ENCODE peak calls at places on chromosomes 1 and 21, in ten cellular contexts. I is pancreas, K is K562, Q is epithelial cell of esophagus, W is fibroblast of mammary gland, D is heart right ventricle, N is breast epithelium, E is astrocyte of the spinal cord, C is dorsolateral prefrontal cortex, O is foreskin fibroblast. S is an unnamed sample.

GRCh38 chr1:67646145-67647035 is 38.6 kb upstream of the GADD45A start:
- DNase-seq in C (no peak), K (peak), O (no peak), I (no peak), D (peak), N (no peak), E (peak), W (peak), Q (no peak), S (peak)

GRCh38 chr1:15362096-15362736 is 47.5 kb upstream of the EFHD2 start:
- DNase-seq in W (no peak), Q (no peak), E (no peak), D (no peak), N (no peak), O (no peak), C (no peak), I (no peak), K (no peak), S (no peak)

GRCh38 chr1:24619376-24619775 is 23.7 kb upstream of the SRRM1 start:
- DNase-seq in K (no peak), W (no peak), I (no peak), D (no peak), E (no peak), C (peak), O (no peak), N (no peak), Q (no peak), S (no peak)

GRCh38 chr1:89831462-89832113 is 10.8 kb downstream of the LRRC8D start:
- DNase-seq in W (no peak), O (no peak), I (no peak), N (no peak), K (no peak), D (no peak), C (no peak), E (no peak), Q (no peak), S (no peak)

GRCh38 chr1:229757226-229757625 is 131.2 kb downstream of the URB2 start:
- DNase-seq in O (no peak), C (no peak), N (no peak), D (no peak), K (no peak), E (no peak), Q (no peak), I (no peak), W (no peak), S (no peak)

GRCh38 chr1:212532469-212533235 is 75.9 kb upstream of the ATF3 start:
- DNase-seq in N (no peak), O (no peak), I (no peak), Q (no peak), W (no peak), C (no peak), K (no peak), E (no peak), D (no peak), S (no peak)

GRCh38 chr1:56469640-56470371 is 109.6 kb downstream of the PLPP3 start:
- DNase-seq in C (no peak), W (peak), Q (peak), O (no peak), I (no peak), K (no peak), E (peak), N (no peak), D (no peak), S (peak)

GRCh38 chr1:245690153-245690552 is 535.4 kb downstream of the KIF26B start:
- DNase-seq in I (no peak), O (no peak), C (no peak), D (no peak), W (peak), K (no peak), E (peak), N (no peak), Q (no peak), S (peak)

GRCh38 chr1:183913556-183913955 is 108.6 kb downstream of the RGL1 start:
- DNase-seq in K (no peak), O (peak), I (no peak), N (no peak), C (no peak), D (no peak), E (no peak), Q (no peak), W (peak), S (no peak)

GRCh38 chr1:175272361-175272760 is 79.8 kb upstream of the KIAA0040 start:
- DNase-seq in N (no peak), D (no peak), O (no peak), K (no peak), I (no peak), E (no peak), Q (no peak), W (no peak), C (no peak), S (no peak)

GRCh38 chr1:159877695-159878444 is 15.4 kb upstream of the VSIG8 start:
- DNase-seq in K (no peak), C (no peak), Q (peak), W (no peak), D (no peak), I (no peak), E (no peak), N (no peak), O (no peak), S (no peak)

GRCh38 chr21:20647603-20648002 is 350.6 kb upstream of the NCAM2 start:
- DNase-seq in W (peak), K (no peak), N (no peak), Q (peak), C (no peak), O (no peak), E (peak), D (no peak), I (no peak), S (peak)

GRCh38 chr1:231397882-231398671 is 24.0 kb downstream of the EGLN1 start:
- DNase-seq in K (no peak), C (no peak), I (no peak), Q (no peak), W (no peak), D (no peak), N (no peak), E (no peak), O (no peak), S (peak)

GRCh38 chr1:209895709-209896108 is 42.3 kb upstream of the SYT14 start:
- DNase-seq in I (no peak), Q (peak), O (peak), N (no peak), D (no peak), E (peak), W (peak), K (no peak), C (no peak), S (peak)

GRCh38 chr21:16573581-16573980 is 843.8 kb downstream of the USP25 start:
- DNase-seq in D (no peak), N (no peak), O (peak), Q (no peak), E (peak), I (no peak), W (peak), K (no peak), C (no peak), S (peak)

GRCh38 chr1:159318784-159319551 is 16.8 kb downstream of the FCER1A start:
- DNase-seq in O (no peak), W (no peak), Q (no peak), K (no peak), E (no peak), C (no peak), I (no peak), N (no peak), D (no peak), S (no peak)

GRCh38 chr1:206690516-206690915 is 5.8 kb downstream of the MAPKAPK2 start:
- DNase-seq in O (no peak), I (no peak), Q (no peak), K (no peak), C (no peak), W (no peak), D (peak), N (no peak), E (no peak), S (no peak)

GRCh38 chr1:92583821-92584760 is 97.4 kb upstream of the GFI1 start:
- DNase-seq in Q (peak), D (no peak), E (peak), I (no peak), K (no peak), N (no peak), C (no peak), W (peak), O (peak), S (peak)

GRCh38 chr1:231564373-231564772 is 35.9 kb downstream of the TSNAX start:
- DNase-seq in C (no peak), O (no peak), Q (no peak), I (no peak), D (no peak), E (no peak), N (no peak), K (no peak), W (no peak), S (no peak)

GRCh38 chr1:226687476-226687875 is 51.6 kb downstream of the ITPKB start:
- DNase-seq in Q (no peak), D (no peak), C (no peak), O (no peak), W (no peak), E (no peak), I (no peak), N (no peak), K (no peak), S (no peak)

GRCh38 chr21:17925900-17926299 is 106.7 kb upstream of the C21orf91 start:
- DNase-seq in W (peak), K (peak), O (no peak), C (no peak), N (no peak), Q (peak), E (peak), D (peak), I (no peak), S (peak)
- TF ChIP-seq CTCF in W (peak), K (peak), O (peak), C (peak), N (no peak), Q (peak), E (peak), D (peak), I (peak), S (peak)

DNA sequence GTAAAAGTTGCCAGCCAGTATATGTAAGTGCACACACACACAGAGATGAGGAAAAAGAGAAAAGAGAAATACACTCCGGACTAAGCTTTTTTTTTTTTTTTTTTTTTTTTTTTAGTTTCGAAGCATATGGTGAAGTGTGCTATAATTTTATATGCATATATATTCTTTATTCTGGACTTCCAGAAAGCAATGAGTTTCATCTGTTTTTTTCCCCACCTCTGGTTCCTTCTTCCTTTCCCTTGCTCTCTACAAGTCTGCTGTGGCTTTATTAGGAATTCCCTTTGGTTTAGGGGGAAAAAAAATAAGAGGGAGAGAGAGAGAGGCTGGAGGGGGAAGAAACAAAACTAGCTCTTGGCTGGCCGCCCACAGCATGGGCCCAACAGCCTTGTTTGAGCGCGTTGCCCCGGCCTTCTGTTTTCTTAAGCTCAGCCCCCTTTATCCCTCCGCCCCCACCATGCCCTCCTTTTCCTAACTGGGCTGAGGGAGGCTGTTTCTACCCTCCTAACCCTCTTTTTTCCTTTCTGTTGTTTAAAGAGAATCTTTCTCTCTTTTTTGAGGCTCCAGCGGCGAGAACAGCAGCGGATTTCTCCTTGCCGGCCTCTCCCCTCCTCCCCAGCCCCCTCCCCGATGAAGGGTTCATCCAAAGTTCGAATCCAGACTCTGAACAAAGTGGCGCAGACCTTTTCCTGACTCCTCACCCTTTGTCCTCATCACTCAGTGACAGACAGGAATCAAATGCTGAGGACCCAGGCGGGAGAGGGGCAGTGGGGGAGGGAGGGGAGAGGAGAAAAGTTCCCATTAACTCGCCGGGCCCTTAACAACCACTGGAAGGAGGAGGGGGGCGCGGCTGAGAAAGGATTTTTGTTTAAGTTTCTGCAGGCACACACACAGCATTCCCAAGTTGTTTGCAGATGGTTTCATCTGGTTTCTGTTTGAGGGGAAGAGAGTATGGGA is 29.7 kb downstream of the PBX1 start:
- DNase-seq in Q (no peak), N (no peak), D (peak), E (peak), C (no peak), W (peak), K (no peak), O (peak), I (no peak), S (peak)
- H3K4me3 ChIP-seq in Q (no peak), N (peak), D (peak), E (peak), C (peak), W (peak), K (no peak), O (peak), I (no peak), S (peak)

DNA sequence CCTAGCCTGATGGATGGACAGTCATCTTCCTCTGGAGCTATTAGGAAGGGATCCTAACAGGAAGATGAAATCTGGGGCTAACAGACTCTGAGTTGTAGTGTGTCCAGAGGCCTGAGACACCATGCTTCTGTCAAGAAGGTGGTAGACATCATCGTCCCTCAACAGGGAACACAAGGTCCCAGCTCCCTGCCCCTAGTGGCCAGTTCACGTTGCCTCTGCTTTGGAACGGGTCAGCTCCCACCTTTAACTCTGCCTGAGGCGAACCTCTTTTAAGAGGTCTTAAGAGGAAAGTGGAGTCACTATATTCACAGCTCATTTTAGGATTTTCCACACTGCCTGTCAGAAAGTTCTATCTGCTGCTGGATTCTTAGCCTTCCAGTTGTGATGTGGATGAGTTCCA is 28.3 kb downstream of the LRRC71 start:
- DNase-seq in C (no peak), Q (no peak), E (no peak), N (no peak), I (no peak), O (no peak), W (no peak), K (peak), D (no peak), S (no peak)
- TF ChIP-seq CTCF in C (no peak), Q (no peak), E (peak), N (no peak), I (no peak), O (peak), W (no peak), K (peak), D (no peak), S (peak)

DNA sequence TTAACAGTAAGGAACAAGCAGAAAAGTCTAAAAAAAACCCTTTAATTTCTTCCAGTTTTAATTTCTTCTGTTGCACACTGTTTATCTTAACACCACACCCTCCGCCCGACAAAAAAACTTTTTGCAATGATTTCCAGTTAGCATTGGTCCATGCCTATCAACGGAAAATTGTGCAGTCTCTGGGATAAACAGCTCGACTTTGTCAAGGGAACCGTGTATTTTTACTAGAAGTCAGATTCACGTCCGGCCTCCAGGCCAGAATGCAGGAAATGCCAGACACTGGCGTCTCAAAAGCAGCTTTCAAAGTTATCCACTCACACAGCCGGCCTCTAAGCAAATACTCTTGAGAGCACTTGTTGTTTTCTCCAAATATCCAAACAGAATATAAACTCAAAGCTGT is 409 bp upstream of the NUP210L start:
- DNase-seq in O (peak), I (no peak), N (no peak), K (no peak), Q (no peak), W (peak), D (peak), E (peak), C (no peak), S (peak)
- H3K4me3 ChIP-seq in O (no peak), I (no peak), N (no peak), K (no peak), Q (no peak), W (no peak), D (no peak), E (no peak), C (no peak), S (no peak)

GRCh38 chr1:34904236-34905097 is 25.0 kb downstream of the DLGAP3 start:
- DNase-seq in O (no peak), K (no peak), C (no peak), D (no peak), E (no peak), N (no peak), I (no peak), Q (no peak), W (no peak), S (no peak)
- TF ChIP-seq CTCF in O (no peak), K (no peak), C (no peak), D (no peak), E (no peak), N (no peak), I (no peak), Q (no peak), W (no peak), S (no peak)

DNA sequence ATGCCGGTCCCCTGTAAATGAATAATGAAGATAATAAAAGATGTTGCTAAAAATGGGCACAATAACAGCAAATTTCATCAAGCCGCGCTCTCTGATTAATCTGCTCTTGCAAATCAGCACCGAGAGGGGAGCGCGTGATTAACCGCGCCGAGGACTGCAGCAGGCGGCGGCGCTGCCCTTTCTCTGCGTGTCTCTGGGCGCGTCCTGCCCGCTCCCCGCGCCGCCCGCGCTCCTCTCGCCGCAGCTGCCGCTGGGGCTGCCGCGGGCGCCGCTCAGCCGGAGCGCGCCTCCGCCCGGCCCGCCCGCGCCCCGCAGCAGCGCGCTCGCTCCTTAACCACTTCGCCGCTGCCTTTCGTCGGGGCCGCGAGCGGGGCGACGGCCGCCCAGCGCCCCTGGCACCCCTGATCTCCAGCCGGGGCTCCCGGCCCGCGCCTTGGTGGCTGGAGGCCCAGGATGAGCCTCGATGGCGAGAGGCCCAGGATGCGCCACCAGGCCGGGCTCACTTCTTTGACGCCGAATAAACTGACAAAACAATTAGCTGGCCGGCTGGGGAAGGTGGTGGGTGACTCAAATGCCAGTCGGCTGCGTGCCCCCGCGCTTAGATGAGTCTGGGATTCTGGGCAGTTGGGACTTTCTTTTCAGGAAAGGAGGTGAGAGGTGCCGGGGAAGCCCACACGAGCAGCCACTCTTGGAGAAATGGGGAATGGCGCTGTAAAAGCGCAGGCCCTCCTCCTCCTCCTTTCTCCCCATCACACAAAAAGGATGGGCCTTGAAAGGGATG is 221.4 kb upstream of the PKN2 start:
- DNase-seq in K (no peak), Q (peak), I (peak), O (peak), D (no peak), W (peak), N (no peak), C (peak), E (peak), S (peak)
- H3K4me3 ChIP-seq in K (no peak), Q (no peak), I (peak), O (peak), D (peak), W (peak), N (peak), C (peak), E (peak), S (peak)

GRCh38 chr1:93722081-93723031 is 40.7 kb upstream of the BCAR3 start:
- DNase-seq in K (no peak), O (no peak), C (no peak), D (peak), W (no peak), I (no peak), E (no peak), Q (no peak), N (no peak), S (no peak)
- TF ChIP-seq CTCF in K (no peak), O (no peak), C (no peak), D (peak), W (no peak), I (no peak), E (no peak), Q (no peak), N (no peak), S (peak)

GRCh38 chr1:192544983-192545393 is 30.6 kb upstream of the RGS1 start:
- DNase-seq in D (no peak), W (peak), I (no peak), Q (peak), E (peak), N (no peak), O (no peak), K (no peak), C (no peak), S (peak)
- H3K4me3 ChIP-seq in D (no peak), W (no peak), I (no peak), Q (no peak), E (no peak), N (no peak), O (no peak), K (no peak), C (no peak), S (no peak)

DNA sequence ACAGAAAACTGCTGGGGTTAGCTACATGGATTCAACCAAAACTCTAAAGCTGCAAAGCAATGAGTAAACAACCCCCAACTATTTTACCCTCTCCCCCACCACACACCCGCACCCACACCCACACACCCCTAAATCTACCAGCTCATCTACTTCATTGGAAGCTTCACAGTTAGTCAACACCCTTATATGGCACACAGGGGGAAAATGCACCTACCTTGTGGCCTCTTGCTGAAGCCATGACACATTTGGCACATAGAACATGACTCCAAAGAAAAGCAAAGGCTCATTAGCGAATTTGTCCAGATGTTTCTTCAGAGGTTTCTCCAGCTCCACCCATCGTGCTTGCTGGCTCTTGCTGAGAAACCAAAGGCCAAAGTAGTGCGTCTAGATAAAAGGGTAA is 99.8 kb downstream of the PTPN14 start:
- DNase-seq in I (no peak), N (no peak), E (no peak), W (peak), C (no peak), K (no peak), O (no peak), D (no peak), Q (peak), S (no peak)
- TF ChIP-seq CTCF in I (no peak), N (no peak), E (no peak), W (no peak), C (no peak), K (no peak), O (no peak), D (no peak), Q (no peak), S (no peak)

S was measured in choroid plexus epithelial cell.